ENCODE peak calls at places on chromosome 19, in seven cellular contexts. One of them, this sample, is unnamed.

GRCh38 chr19:2732157-2732725 is 7.6 kb downstream of the SLC39A3 start:
- DNase-seq in cardiac muscle cell: no peak
- DNase-seq in GM23338: no peak
- DNase-seq in HCT116: no peak
- DNase-seq in fibroblast of lung: no peak
- DNase-seq in tibial artery: no peak
- DNase-seq in dorsolateral prefrontal cortex: no peak
- DNase-seq in this sample: no peak

GRCh38 chr19:15332311-15332996 is at the start of gene BRD4:
- DNase-seq in GM23338: peak; percentile 81
- DNase-seq in fibroblast of lung: peak; percentile 41
- DNase-seq in dorsolateral prefrontal cortex: peak; percentile 41
- DNase-seq in tibial artery: peak; percentile 82
- DNase-seq in cardiac muscle cell: peak; percentile 65
- DNase-seq in HCT116: no peak
- DNase-seq in this sample: peak; percentile 77

GRCh38 chr19:53896682-53897081 is 12.4 kb upstream of the CACNG7 start:
- DNase-seq in dorsolateral prefrontal cortex: no peak
- DNase-seq in tibial artery: no peak
- DNase-seq in GM23338: peak; percentile 43
- DNase-seq in HCT116: no peak
- DNase-seq in fibroblast of lung: no peak
- DNase-seq in cardiac muscle cell: no peak
- DNase-seq in this sample: no peak

GRCh38 chr19:16384688-16385087 is 60.1 kb downstream of the KLF2 start:
- DNase-seq in HCT116: no peak
- DNase-seq in fibroblast of lung: no peak
- DNase-seq in tibial artery: no peak
- DNase-seq in cardiac muscle cell: no peak
- DNase-seq in GM23338: no peak
- DNase-seq in dorsolateral prefrontal cortex: no peak
- DNase-seq in this sample: peak; percentile 43

GRCh38 chr19:45863840-45864628 is at the start of gene FOXA3:
- DNase-seq in fibroblast of lung: peak; percentile 24
- DNase-seq in cardiac muscle cell: peak; percentile 32
- DNase-seq in tibial artery: no peak
- DNase-seq in dorsolateral prefrontal cortex: no peak
- DNase-seq in GM23338: peak; percentile 84
- DNase-seq in HCT116: no peak
- DNase-seq in this sample: no peak

GRCh38 chr19:7619671-7620441 is 9.5 kb downstream of the XAB2 start:
- DNase-seq in GM23338: no peak
- DNase-seq in cardiac muscle cell: no peak
- DNase-seq in dorsolateral prefrontal cortex: no peak
- DNase-seq in HCT116: no peak
- DNase-seq in fibroblast of lung: no peak
- DNase-seq in tibial artery: no peak
- DNase-seq in this sample: no peak

GRCh38 chr19:55264531-55264930 is 5.7 kb upstream of the PPP6R1 start:
- DNase-seq in tibial artery: no peak
- DNase-seq in fibroblast of lung: no peak
- DNase-seq in dorsolateral prefrontal cortex: no peak
- DNase-seq in HCT116: no peak
- DNase-seq in cardiac muscle cell: no peak
- DNase-seq in GM23338: no peak
- DNase-seq in this sample: no peak

GRCh38 chr19:2774083-2774679 is 8.9 kb downstream of the SGTA start:
- DNase-seq in dorsolateral prefrontal cortex: no peak
- DNase-seq in fibroblast of lung: no peak
- DNase-seq in cardiac muscle cell: no peak
- DNase-seq in GM23338: no peak
- DNase-seq in HCT116: no peak
- DNase-seq in tibial artery: no peak
- DNase-seq in this sample: peak; percentile 73

GRCh38 chr19:5974721-5975387 is 3.1 kb downstream of the RANBP3 start:
- DNase-seq in cardiac muscle cell: no peak
- DNase-seq in dorsolateral prefrontal cortex: no peak
- DNase-seq in fibroblast of lung: no peak
- DNase-seq in tibial artery: no peak
- DNase-seq in GM23338: no peak
- DNase-seq in HCT116: no peak
- DNase-seq in this sample: no peak

GRCh38 chr19:47049307-47049700 is 880 bp upstream of the TMEM160 start:
- DNase-seq in fibroblast of lung: no peak
- DNase-seq in cardiac muscle cell: peak; percentile 54
- DNase-seq in tibial artery: no peak
- DNase-seq in HCT116: no peak
- DNase-seq in GM23338: peak; percentile 87
- DNase-seq in dorsolateral prefrontal cortex: no peak
- DNase-seq in this sample: no peak

GRCh38 chr19:7549749-7550148 is 14.2 kb downstream of the PNPLA6 start:
- DNase-seq in cardiac muscle cell: no peak
- DNase-seq in tibial artery: no peak
- DNase-seq in dorsolateral prefrontal cortex: no peak
- DNase-seq in fibroblast of lung: no peak
- DNase-seq in HCT116: no peak
- DNase-seq in GM23338: no peak
- DNase-seq in this sample: no peak

GRCh38 chr19:39542198-39542597 is 2.2 kb upstream of the EID2 start:
- DNase-seq in cardiac muscle cell: peak; percentile 15
- DNase-seq in GM23338: peak; percentile 54
- DNase-seq in fibroblast of lung: no peak
- DNase-seq in HCT116: no peak
- DNase-seq in dorsolateral prefrontal cortex: no peak
- DNase-seq in tibial artery: no peak
- DNase-seq in this sample: no peak

GRCh38 chr19:22608441-22608840 is 25.7 kb upstream of the ZNF492 start:
- DNase-seq in cardiac muscle cell: no peak
- DNase-seq in HCT116: no peak
- DNase-seq in GM23338: no peak
- DNase-seq in fibroblast of lung: no peak
- DNase-seq in dorsolateral prefrontal cortex: no peak
- DNase-seq in tibial artery: no peak
- DNase-seq in this sample: no peak

GRCh38 chr19:48511800-48512503 is at the start of gene LMTK3:
- DNase-seq in HCT116: no peak
- DNase-seq in fibroblast of lung: peak; percentile 22
- DNase-seq in cardiac muscle cell: peak; percentile 52
- DNase-seq in GM23338: peak; percentile 87
- DNase-seq in dorsolateral prefrontal cortex: peak; percentile 93
- DNase-seq in tibial artery: no peak
- DNase-seq in this sample: no peak

DNA sequence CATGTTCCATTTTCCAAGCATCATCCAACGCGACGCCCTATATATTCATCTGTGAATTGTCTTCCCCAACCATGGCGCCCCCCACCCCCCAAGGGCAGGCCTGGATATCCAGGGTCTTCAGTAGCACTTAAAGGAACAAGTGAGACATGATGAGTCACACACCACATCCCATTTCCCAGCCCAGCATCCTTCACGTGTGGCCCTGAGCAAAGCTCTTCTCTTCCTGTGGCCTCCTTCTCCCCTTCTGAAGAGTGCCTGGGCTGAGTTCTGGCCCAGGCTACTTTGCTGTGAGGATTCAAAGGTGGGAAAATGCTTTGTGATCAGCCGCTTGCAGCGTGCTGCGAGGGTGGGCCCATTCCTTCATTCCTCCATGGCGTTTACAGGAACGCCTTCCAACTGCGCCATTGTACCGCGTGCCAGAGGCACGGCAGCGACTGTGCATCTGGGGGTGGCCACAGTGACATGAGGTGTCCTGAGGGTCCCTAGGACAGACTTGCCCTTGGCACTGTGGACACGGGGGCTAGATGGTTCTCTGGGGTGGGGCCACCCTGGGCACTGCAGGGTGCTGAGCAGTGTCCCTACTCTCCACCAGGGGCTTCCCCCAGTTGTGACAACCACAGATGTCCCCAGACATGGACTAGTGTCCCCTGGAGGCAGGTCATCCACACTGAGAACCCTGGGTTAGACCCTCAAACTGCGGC is 11.7 kb downstream of the PLIN4 start:
- DNase-seq in fibroblast of lung: peak; percentile 44
- DNase-seq in tibial artery: no peak
- DNase-seq in dorsolateral prefrontal cortex: no peak
- DNase-seq in GM23338: no peak
- DNase-seq in HCT116: no peak
- DNase-seq in cardiac muscle cell: peak; percentile 47
- DNase-seq in this sample: no peak
- TF ChIP-seq CTCF in fibroblast of lung: no peak
- TF ChIP-seq CTCF in tibial artery: no peak
- TF ChIP-seq CTCF in dorsolateral prefrontal cortex: no peak
- TF ChIP-seq CTCF in GM23338: no peak
- TF ChIP-seq CTCF in HCT116: no peak
- TF ChIP-seq CTCF in cardiac muscle cell: no peak
- TF ChIP-seq CTCF in this sample: no peak

DNA sequence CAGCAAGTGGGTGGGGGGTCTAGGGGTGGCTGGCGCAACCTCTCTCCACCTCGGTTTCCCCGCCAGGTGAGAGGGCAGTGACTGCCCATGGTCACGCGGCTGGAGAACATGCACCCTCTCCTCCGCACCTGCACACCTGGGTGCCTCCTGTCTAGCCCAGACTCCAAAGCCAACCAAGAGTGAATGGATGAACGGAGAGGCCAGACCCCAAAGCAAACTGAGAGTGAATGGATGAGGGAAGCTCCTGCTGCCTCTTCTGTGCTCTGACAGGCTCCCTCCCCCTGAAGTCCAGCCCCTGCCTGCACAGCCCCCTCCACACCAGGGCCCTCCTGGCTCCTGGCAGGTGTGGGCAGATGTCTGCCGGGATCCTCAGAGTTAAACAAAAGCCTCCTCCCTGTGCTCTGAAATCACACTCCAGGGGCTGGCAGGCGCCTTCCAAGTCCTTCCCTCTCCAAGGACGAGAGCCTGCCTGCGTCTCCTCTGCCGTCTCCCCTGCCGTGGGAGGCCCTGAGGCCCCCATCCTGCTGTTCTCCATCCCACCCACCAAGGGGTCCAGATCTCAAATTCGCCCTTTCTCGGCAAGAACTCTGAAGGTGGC is 2.2 kb downstream of the SBNO2 start:
- DNase-seq in dorsolateral prefrontal cortex: no peak
- DNase-seq in tibial artery: no peak
- DNase-seq in cardiac muscle cell: no peak
- DNase-seq in HCT116: no peak
- DNase-seq in fibroblast of lung: no peak
- DNase-seq in GM23338: no peak
- DNase-seq in this sample: no peak
- H3K4me3 ChIP-seq in dorsolateral prefrontal cortex: peak overlapping the region; percentile 83
- H3K4me3 ChIP-seq in tibial artery: peak overlapping the region; percentile 70
- H3K4me3 ChIP-seq in cardiac muscle cell: no peak overlapping the region
- H3K4me3 ChIP-seq in HCT116: no peak overlapping the region
- H3K4me3 ChIP-seq in fibroblast of lung: peak overlapping the region; percentile 86
- H3K4me3 ChIP-seq in GM23338: peak overlapping the region; percentile 96
- H3K4me3 ChIP-seq in this sample: peak overlapping the region; percentile 94

GRCh38 chr19:50721441-50722137 is 1.6 kb upstream of the CLEC11A start:
- DNase-seq in HCT116: no peak
- DNase-seq in fibroblast of lung: no peak
- DNase-seq in dorsolateral prefrontal cortex: no peak
- DNase-seq in cardiac muscle cell: no peak
- DNase-seq in GM23338: no peak
- DNase-seq in tibial artery: no peak
- DNase-seq in this sample: no peak

GRCh38 chr19:50719566-50719965 is at the start of gene SHANK1:
- DNase-seq in dorsolateral prefrontal cortex: no peak
- DNase-seq in GM23338: peak; percentile 85
- DNase-seq in cardiac muscle cell: peak; percentile 55
- DNase-seq in tibial artery: no peak
- DNase-seq in HCT116: no peak
- DNase-seq in fibroblast of lung: peak; percentile 21
- DNase-seq in this sample: no peak

GRCh38 chr19:50719119-50719435 is 525 bp downstream of the SHANK1 start:
- DNase-seq in HCT116: no peak
- DNase-seq in cardiac muscle cell: no peak
- DNase-seq in fibroblast of lung: no peak
- DNase-seq in dorsolateral prefrontal cortex: no peak
- DNase-seq in tibial artery: no peak
- DNase-seq in GM23338: no peak
- DNase-seq in this sample: no peak

GRCh38 chr19:50720921-50721291 is 1.3 kb upstream of the SHANK1 start:
- DNase-seq in dorsolateral prefrontal cortex: peak; percentile 35
- DNase-seq in cardiac muscle cell: no peak
- DNase-seq in HCT116: no peak
- DNase-seq in tibial artery: no peak
- DNase-seq in GM23338: no peak
- DNase-seq in fibroblast of lung: peak; percentile 21
- DNase-seq in this sample: no peak

DNA sequence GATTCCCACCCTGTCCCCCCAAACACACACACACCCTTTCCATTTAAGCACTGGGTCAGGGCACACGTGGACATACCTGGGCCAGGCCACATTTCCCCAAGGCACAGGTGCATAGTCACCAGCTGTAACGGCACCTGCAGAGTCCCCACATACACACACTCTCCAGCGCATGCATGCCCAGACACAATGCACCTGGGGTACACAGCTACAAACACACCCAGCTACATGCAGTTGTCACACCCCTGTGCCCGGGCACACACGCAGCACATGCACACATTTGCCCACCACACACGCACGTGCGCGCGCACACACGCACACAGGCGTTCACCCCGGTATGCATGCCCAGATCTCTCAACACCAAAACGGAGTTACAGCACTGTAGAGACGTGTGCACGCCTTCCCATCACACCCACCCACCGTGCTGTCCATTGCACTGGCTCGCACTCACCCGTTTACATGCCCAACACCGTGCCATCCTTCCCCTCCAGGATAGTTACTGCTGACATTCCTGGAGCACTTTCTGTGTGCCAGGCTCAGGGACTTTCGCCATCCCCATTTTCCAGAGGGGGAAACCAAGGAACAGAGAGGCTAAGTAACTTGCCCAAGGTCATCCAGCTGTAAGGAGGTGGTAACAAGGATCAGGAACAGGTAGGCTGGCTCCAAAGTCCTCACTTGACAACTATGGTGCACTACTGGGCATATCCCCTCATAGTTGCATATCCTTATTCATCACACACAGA is 749 bp upstream of the SHANK1 start:
- DNase-seq in dorsolateral prefrontal cortex: no peak
- DNase-seq in cardiac muscle cell: no peak
- DNase-seq in GM23338: no peak
- DNase-seq in HCT116: no peak
- DNase-seq in fibroblast of lung: no peak
- DNase-seq in tibial artery: no peak
- DNase-seq in this sample: no peak
- H3K27me3 ChIP-seq in dorsolateral prefrontal cortex: no peaks in the 10 kb centered on the region
- H3K27me3 ChIP-seq in cardiac muscle cell: peaks cover 34% of the 10 kb centered on the region
- H3K27me3 ChIP-seq in GM23338: peaks cover 53% of the 10 kb centered on the region
- H3K27me3 ChIP-seq in HCT116: no peaks in the 10 kb centered on the region
- H3K27me3 ChIP-seq in fibroblast of lung: no peaks in the 10 kb centered on the region
- H3K27me3 ChIP-seq in tibial artery: no peaks in the 10 kb centered on the region
- H3K27me3 ChIP-seq in this sample: peaks cover 96% of the 10 kb centered on the region

DNA sequence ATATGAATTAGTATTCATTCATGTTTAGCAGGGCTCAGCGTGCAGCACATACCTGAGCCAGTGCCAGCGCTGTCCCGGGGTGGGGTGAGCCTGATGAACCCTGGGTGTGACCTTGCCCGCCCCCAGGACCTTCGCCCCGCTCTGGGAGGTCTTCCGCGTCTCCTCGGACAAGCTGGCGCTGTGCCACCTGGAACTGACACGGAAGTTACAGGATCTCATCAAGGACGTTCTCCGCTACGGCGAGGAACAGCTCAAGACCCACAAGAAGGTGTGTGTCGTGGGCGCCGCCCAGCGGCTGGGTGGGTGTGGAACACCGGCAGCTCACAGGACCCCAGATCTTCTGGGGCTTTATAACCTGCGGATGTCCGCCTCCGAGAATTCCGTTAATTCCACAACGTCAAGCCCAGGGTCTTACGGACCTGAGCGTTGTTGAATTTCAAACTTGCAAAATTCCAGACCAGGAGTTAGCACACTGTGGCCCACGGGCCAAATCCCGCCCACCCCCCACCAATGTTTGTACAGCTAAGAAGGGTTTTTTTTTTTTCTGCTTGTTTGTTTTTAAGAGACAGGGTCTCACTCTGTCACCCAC is 15.4 kb downstream of the FCHO1 start:
- DNase-seq in HCT116: peak; percentile 88
- DNase-seq in dorsolateral prefrontal cortex: peak; percentile 81
- DNase-seq in tibial artery: peak; percentile 85
- DNase-seq in GM23338: peak; percentile 95
- DNase-seq in cardiac muscle cell: peak; percentile 92
- DNase-seq in fibroblast of lung: peak; percentile 79
- DNase-seq in this sample: peak; percentile 76
- TF ChIP-seq CTCF in HCT116: peak; percentile 81
- TF ChIP-seq CTCF in dorsolateral prefrontal cortex: peak; percentile 70
- TF ChIP-seq CTCF in tibial artery: peak; percentile 80
- TF ChIP-seq CTCF in GM23338: peak; percentile 99
- TF ChIP-seq CTCF in cardiac muscle cell: peak; percentile 98
- TF ChIP-seq CTCF in fibroblast of lung: peak; percentile 89
- TF ChIP-seq CTCF in this sample: peak; percentile 86